ENCODE peak calls at places on chromosomes 2 and 18, in seven cellular contexts. G is OCI-LY7, V is HCT116, P is GM23338, M is GM23248, A is hepatocyte, N is MM.1S. D is an unnamed sample. For H3K79me2, the result is how much of the 10 kb centered on the place peaks cover.

GRCh38 chr2:136214284-136214683 is 96.3 kb upstream of the CXCR4 start:
- DNase-seq in G (no peak), V (no peak), P (no peak), M (no peak), A (peak), N (no peak), D (no peak)

GRCh38 chr18:76499596-76500340 is 4.7 kb upstream of the ZNF516 start:
- DNase-seq in G (peak), V (no peak), P (no peak), M (no peak), A (no peak), N (no peak), D (peak)

GRCh38 chr2:192064459-192064858 is 130.3 kb downstream of the TMEFF2 start:
- DNase-seq in G (no peak), V (no peak), P (no peak), M (no peak), A (no peak), N (no peak), D (no peak)

GRCh38 chr2:1556776-1557466 is 143.7 kb downstream of the TPO start:
- DNase-seq in G (no peak), V (no peak), P (no peak), M (peak), A (peak), N (no peak), D (no peak)

GRCh38 chr2:25794544-25795276 is 83.6 kb downstream of the ASXL2 start:
- DNase-seq in G (peak), V (no peak), P (no peak), M (no peak), A (no peak), N (peak), D (no peak)

GRCh38 chr18:72895548-72895947 is 27.8 kb upstream of the NETO1 start:
- DNase-seq in G (no peak), V (no peak), P (no peak), M (no peak), A (no peak), N (no peak), D (no peak)

GRCh38 chr2:204226305-204226861 is 289.8 kb downstream of the ICOS start:
- DNase-seq in G (no peak), V (no peak), P (no peak), M (no peak), A (no peak), N (no peak), D (no peak)

GRCh38 chr18:21243041-21243431 is 1.0 kb downstream of the GREB1L start:
- DNase-seq in G (no peak), V (no peak), P (peak), M (peak), A (peak), N (no peak), D (peak)

GRCh38 chr18:75127143-75128021 is 81.6 kb downstream of the PTGR3 start:
- DNase-seq in G (no peak), V (no peak), P (no peak), M (no peak), A (peak), N (no peak), D (no peak)

GRCh38 chr2:230161180-230161579 is 58.6 kb downstream of the SP110 start:
- DNase-seq in G (no peak), V (no peak), P (no peak), M (peak), A (no peak), N (no peak), D (no peak)

GRCh38 chr2:218006741-218007140 is 3.9 kb upstream of the TNS1 start:
- DNase-seq in G (no peak), V (no peak), P (no peak), M (peak), A (peak), N (no peak), D (no peak)

GRCh38 chr18:58176915-58177717 is 133.1 kb downstream of the NEDD4L start:
- DNase-seq in G (no peak), V (no peak), P (no peak), M (peak), A (peak), N (no peak), D (peak)

DNA sequence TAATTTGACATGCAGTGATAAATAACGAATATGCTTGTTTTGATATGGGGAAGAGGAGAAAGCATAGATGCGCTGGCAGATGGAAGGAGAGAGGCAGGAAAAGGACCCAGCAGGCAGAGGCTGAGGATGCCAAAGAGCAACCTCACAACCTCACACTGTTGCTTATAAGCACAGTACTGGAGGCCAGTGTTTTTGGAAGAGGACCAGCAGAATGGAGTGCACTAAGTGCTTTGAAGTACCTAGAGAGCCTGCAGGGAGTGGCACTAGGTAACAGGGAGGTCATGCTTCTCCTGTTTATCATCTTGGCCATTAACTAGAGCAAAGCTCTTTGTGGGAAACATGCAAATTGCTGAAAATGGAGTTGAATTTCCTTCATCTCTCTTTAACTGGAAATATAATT is 236.5 kb downstream of the LRRTM1 start:
- DNase-seq in G (no peak), V (no peak), P (no peak), M (no peak), A (no peak), N (no peak), D (no peak)
- H3K27ac ChIP-seq in G (no peak), V (no peak), P (no peak), M (no peak), A (no peak), N (no peak), D (no peak)

GRCh38 chr2:151945186-151945585 is 117.0 kb upstream of the ARL5A start:
- DNase-seq in G (no peak), V (no peak), P (no peak), M (no peak), A (no peak), N (no peak), D (no peak)

GRCh38 chr2:151945602-151946001 is 117.4 kb upstream of the ARL5A start:
- DNase-seq in G (no peak), V (no peak), P (no peak), M (no peak), A (no peak), N (no peak), D (no peak)

GRCh38 chr2:151943461-151943860 is 115.2 kb upstream of the ARL5A start:
- DNase-seq in G (no peak), V (no peak), P (no peak), M (no peak), A (no peak), N (no peak), D (no peak)

GRCh38 chr2:151947524-151948165 is 119.4 kb upstream of the ARL5A start:
- DNase-seq in G (no peak), V (no peak), P (no peak), M (peak), A (no peak), N (no peak), D (no peak)

DNA sequence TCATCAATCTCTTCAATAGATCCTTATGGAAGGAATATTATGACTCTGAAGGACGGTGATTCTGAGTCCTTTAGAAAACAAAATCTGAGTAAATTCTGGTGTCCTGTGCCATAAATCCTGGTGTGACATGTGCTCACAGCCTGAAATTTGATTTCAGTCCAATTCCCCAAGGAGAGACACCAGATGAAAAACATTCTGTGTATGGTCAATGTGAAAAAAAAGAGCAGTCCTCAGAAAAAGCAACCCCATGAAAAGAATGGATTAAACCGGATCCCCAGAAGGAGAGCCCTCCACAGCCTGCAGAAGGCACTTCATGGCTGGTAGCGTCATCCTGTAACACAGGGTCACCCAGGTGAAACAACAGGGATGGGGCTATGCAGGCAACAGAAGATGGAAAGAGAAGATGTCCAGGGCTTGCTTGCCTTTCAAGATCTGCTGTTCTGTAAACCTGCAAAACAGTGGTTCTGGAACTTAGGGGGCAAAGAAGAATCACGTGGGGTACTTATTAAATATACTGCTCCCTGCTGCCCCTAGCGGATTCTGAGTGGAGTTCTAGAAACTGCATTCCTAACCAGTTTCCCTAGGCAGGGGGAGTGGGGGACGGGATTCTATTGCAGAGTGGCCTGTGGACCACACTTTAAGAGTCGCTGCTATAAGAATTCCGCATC is 118.8 kb upstream of the ARL5A start:
- DNase-seq in G (peak), V (peak), P (peak), M (peak), A (peak), N (peak), D (peak)
- TF ChIP-seq EZH2phosphoT487 in G (no peak), V (no peak), P (no peak), M (no peak), A (no peak), N (no peak), D (no peak)

GRCh38 chr2:37315364-37315763 is 9.3 kb downstream of the PRKD3 start:
- DNase-seq in G (peak), V (no peak), P (no peak), M (no peak), A (no peak), N (peak), D (no peak)
- H3K79me2 ChIP-seq in G (half or more), V (under half), P (half or more), M (half or more), A (half or more), N (half or more), D (half or more)

DNA sequence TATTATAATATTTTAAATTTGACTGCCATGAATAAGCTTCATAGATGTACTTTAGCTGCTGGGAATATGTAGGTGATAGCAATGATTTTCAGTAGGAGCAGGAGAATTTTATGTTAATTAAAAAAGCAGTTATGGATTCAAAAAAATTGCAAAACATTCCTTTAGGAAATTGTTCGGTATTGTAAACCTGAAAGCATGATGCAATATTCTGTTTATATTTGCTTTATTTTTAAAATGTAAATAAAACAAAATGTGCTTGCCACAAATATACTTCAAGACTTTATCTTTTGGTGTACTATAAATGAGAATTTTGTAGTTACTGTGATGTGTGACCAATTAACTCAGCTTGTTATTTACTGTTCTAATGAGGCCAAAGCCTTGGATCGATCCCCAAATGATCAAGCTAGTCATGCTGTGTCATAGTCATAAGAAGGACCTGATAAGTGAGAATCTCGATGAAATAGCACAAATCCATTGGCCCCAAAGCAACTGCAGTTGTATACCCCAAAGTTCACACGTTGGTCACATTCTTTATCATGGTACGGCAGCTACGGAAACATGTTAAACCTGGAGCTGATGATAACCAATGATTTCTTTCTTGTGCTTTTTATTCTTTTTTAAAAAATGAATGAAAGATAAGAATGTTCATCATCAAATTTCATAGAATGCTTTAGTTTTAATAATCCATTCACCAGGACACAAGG is 23.6 kb upstream of the ATIC start:
- DNase-seq in G (no peak), V (no peak), P (no peak), M (no peak), A (no peak), N (no peak), D (no peak)
- H3K27ac ChIP-seq in G (no peak), V (no peak), P (no peak), M (no peak), A (no peak), N (no peak), D (no peak)

DNA sequence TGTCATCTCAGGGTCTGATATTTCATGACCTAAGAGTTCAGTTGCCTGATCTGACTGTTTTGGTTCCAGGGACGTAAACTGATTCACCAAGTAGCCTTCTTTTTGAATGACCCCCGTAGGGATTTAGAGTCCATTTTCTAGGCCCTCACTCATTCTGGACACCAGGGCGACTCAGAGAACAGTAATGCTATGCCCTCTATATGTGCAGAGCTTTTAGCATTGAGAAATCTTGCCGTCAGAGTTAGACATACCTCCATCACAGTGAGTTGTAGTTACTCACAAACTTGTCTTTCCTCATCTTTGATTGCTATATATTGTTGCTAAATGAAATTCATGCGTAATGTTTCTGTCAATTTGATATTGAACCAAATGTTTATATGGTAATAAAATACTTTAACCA is 92.3 kb downstream of the OSBPL6 start:
- DNase-seq in G (no peak), V (no peak), P (no peak), M (no peak), A (no peak), N (no peak), D (no peak)
- TF ChIP-seq EZH2phosphoT487 in G (no peak), V (no peak), P (no peak), M (no peak), A (no peak), N (no peak), D (no peak)

GRCh38 chr2:152254486-152254885 is 78.9 kb upstream of the STAM2 start:
- DNase-seq in G (no peak), V (no peak), P (no peak), M (no peak), A (no peak), N (no peak), D (no peak)

GRCh38 chr2:152260939-152261338 is 74.0 kb upstream of the FMNL2 start:
- DNase-seq in G (no peak), V (no peak), P (no peak), M (no peak), A (no peak), N (no peak), D (no peak)

GRCh38 chr2:152251811-152252210 is 76.2 kb upstream of the STAM2 start:
- DNase-seq in G (no peak), V (no peak), P (no peak), M (no peak), A (no peak), N (no peak), D (peak)

GRCh38 chr2:152250421-152251100 is 75.0 kb upstream of the STAM2 start:
- DNase-seq in G (no peak), V (no peak), P (no peak), M (no peak), A (no peak), N (no peak), D (no peak)

DNA sequence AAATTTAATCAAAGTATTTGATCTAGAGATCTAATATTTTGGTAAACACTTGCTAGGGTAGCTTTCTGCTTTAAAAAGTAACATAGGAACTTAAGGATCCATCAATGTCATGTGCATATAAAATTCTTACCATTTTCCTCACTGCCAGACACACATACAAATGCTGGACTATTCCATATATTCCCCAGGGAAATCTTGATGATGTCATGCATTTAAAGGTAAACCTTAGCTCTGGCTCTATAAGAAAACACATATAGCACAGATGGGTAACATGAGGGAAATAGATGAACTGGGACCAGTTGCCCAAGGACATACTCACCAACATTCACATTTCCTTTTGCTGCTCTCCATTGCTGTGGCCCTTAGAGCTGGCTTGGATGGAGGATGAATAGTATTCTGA is 79.1 kb upstream of the FMNL2 start:
- DNase-seq in G (no peak), V (no peak), P (no peak), M (no peak), A (no peak), N (no peak), D (no peak)
- H3K79me2 ChIP-seq in G (under half), V (under half), P (under half), M (under half), A (under half), N (under half), D (under half)

DNA sequence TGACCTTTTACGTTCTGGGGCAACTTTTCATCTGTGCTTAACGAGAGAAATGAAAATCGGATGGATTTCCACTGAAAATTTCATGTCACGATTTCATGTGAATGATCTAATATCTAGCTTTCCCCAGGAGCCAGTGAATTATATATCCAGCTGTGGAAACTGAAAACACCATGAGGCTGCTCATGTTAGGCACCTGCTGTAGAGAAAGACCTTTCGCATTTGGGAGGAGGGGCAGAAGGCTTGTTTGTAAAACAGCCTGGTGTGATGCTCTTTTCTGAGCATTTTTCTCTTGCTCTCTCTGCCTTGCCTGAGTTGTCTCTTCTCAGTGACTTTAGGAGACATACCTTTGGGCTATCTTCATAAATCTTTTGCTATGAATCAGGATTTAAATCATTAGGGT is 84.6 kb upstream of the CYP1B1 start:
- DNase-seq in G (no peak), V (no peak), P (peak), M (no peak), A (no peak), N (no peak), D (no peak)
- H3K27ac ChIP-seq in G (no peak), V (no peak), P (no peak), M (no peak), A (no peak), N (no peak), D (no peak)

DNA sequence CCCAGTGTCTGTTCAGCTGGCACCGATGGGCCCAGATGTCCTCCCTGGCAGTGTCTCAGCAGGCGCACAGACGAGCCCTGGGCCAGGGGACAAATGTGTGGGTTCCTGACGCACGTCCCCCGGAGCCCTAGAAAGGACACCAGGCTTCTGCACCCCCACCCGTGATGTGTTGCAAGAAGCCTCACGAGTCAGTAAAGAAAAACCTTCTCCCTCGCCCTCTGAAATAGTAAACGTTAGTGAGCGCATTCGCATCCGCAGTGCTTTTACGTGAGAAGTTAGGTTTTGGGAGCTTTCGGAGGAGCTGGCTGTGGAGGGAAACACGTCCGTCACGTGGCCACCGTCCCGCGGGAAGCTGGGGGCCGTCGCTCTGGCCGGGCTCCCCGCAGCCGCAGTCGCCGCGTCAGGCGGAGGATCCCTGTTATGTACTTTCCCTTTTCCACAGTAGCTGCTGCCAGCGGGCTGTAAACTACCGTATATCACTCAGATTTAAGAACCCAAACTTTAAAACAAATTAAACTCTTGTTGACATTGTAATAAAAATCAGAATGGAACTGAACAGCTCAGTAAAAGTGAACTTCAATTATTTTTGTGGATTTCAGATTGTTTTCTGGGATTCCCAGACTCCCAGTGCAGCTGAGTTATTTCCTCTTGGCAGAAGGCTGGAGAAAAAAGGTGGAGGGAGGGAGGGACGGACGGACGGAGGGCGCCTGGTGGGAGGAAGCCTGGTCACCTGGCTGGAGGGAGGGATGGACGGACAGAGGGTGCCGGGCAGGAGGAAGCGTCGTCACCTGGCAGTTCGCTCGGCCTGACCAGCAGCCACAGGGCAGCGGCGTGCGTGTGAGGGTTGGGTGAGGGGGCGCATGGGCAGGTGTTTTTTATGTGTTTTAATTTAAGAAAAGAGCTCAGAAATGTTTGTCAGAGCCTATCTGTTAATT is 112.1 kb downstream of the NFATC1 start:
- DNase-seq in G (no peak), V (no peak), P (no peak), M (peak), A (peak), N (no peak), D (no peak)
- TF ChIP-seq EZH2phosphoT487 in G (no peak), V (no peak), P (no peak), M (no peak), A (peak), N (no peak), D (no peak)